ENCODE peak calls at places on chromosomes 16 and 17, in eight cellular contexts. One of them, this sample, is unnamed.

GRCh38 chr16:4538067-4538385 is 547 bp downstream of the CDIP1 start:
- DNase-seq in heart left ventricle: no peak
- DNase-seq in neural progenitor cell: no peak
- DNase-seq in CD4-positive, alpha-beta memory T cell: no peak
- DNase-seq in uterus: no peak
- DNase-seq in PC-3: no peak
- DNase-seq in endothelial cell of umbilical vein: peak; percentile 30
- DNase-seq in MG63: peak; percentile 23
- DNase-seq in this sample: no peak

GRCh38 chr17:79977161-79977631 is 58.5 kb downstream of the TBC1D16 start:
- DNase-seq in CD4-positive, alpha-beta memory T cell: no peak
- DNase-seq in heart left ventricle: no peak
- DNase-seq in PC-3: no peak
- DNase-seq in uterus: no peak
- DNase-seq in neural progenitor cell: no peak
- DNase-seq in endothelial cell of umbilical vein: no peak
- DNase-seq in MG63: no peak
- DNase-seq in this sample: no peak

GRCh38 chr17:83200231-83200699 is 120.9 kb downstream of the METRNL start:
- DNase-seq in PC-3: peak; percentile 52
- DNase-seq in neural progenitor cell: no peak
- DNase-seq in CD4-positive, alpha-beta memory T cell: peak; percentile 45
- DNase-seq in endothelial cell of umbilical vein: no peak
- DNase-seq in MG63: peak; percentile 37
- DNase-seq in heart left ventricle: peak; percentile 86
- DNase-seq in uterus: peak; percentile 36
- DNase-seq in this sample: peak; percentile 92

GRCh38 chr17:52287611-52288010 is 129.1 kb upstream of the CA10 start:
- DNase-seq in neural progenitor cell: no peak
- DNase-seq in PC-3: no peak
- DNase-seq in CD4-positive, alpha-beta memory T cell: no peak
- DNase-seq in MG63: no peak
- DNase-seq in uterus: no peak
- DNase-seq in endothelial cell of umbilical vein: no peak
- DNase-seq in heart left ventricle: no peak
- DNase-seq in this sample: no peak

GRCh38 chr16:13014516-13014915 is 113.1 kb downstream of the SHISA9 start:
- DNase-seq in PC-3: no peak
- DNase-seq in heart left ventricle: no peak
- DNase-seq in MG63: no peak
- DNase-seq in uterus: no peak
- DNase-seq in endothelial cell of umbilical vein: no peak
- DNase-seq in CD4-positive, alpha-beta memory T cell: no peak
- DNase-seq in neural progenitor cell: peak; percentile 62
- DNase-seq in this sample: no peak

GRCh38 chr16:23160082-23160481 is 10.8 kb upstream of the USP31 start:
- DNase-seq in CD4-positive, alpha-beta memory T cell: no peak
- DNase-seq in MG63: no peak
- DNase-seq in neural progenitor cell: no peak
- DNase-seq in endothelial cell of umbilical vein: no peak
- DNase-seq in PC-3: no peak
- DNase-seq in heart left ventricle: no peak
- DNase-seq in uterus: no peak
- DNase-seq in this sample: no peak

GRCh38 chr16:85767569-85767968 is 16.7 kb upstream of the C16orf74 start:
- DNase-seq in CD4-positive, alpha-beta memory T cell: no peak
- DNase-seq in heart left ventricle: no peak
- DNase-seq in PC-3: peak; percentile 81
- DNase-seq in uterus: no peak
- DNase-seq in neural progenitor cell: no peak
- DNase-seq in endothelial cell of umbilical vein: peak; percentile 60
- DNase-seq in MG63: peak; percentile 80
- DNase-seq in this sample: peak; percentile 82

GRCh38 chr17:63537991-63538692 is 12.1 kb upstream of the DCAF7 start:
- DNase-seq in neural progenitor cell: peak; percentile 9
- DNase-seq in uterus: no peak
- DNase-seq in CD4-positive, alpha-beta memory T cell: no peak
- DNase-seq in MG63: no peak
- DNase-seq in endothelial cell of umbilical vein: no peak
- DNase-seq in heart left ventricle: no peak
- DNase-seq in PC-3: no peak
- DNase-seq in this sample: no peak

GRCh38 chr17:32998111-32998892 is 6.7 kb downstream of the SPACA3 start:
- DNase-seq in uterus: peak; percentile 82
- DNase-seq in heart left ventricle: peak; percentile 82
- DNase-seq in CD4-positive, alpha-beta memory T cell: peak; percentile 43
- DNase-seq in neural progenitor cell: peak; percentile 85
- DNase-seq in PC-3: peak; percentile 76
- DNase-seq in endothelial cell of umbilical vein: peak; percentile 67
- DNase-seq in MG63: peak; percentile 59
- DNase-seq in this sample: peak; percentile 66

GRCh38 chr17:78899361-78900260 is 3.4 kb downstream of the CEP295NL start:
- DNase-seq in heart left ventricle: peak; percentile 84
- DNase-seq in uterus: no peak
- DNase-seq in PC-3: no peak
- DNase-seq in CD4-positive, alpha-beta memory T cell: no peak
- DNase-seq in MG63: peak; percentile 49
- DNase-seq in neural progenitor cell: peak; percentile 50
- DNase-seq in endothelial cell of umbilical vein: no peak
- DNase-seq in this sample: no peak

GRCh38 chr17:40021471-40021961 is 6.3 kb downstream of the CSF3 start:
- DNase-seq in endothelial cell of umbilical vein: peak; percentile 80
- DNase-seq in PC-3: peak; percentile 93
- DNase-seq in neural progenitor cell: no peak
- DNase-seq in heart left ventricle: no peak
- DNase-seq in uterus: peak; percentile 59
- DNase-seq in MG63: peak; percentile 76
- DNase-seq in CD4-positive, alpha-beta memory T cell: no peak
- DNase-seq in this sample: no peak

GRCh38 chr17:1058423-1059130 is 61.6 kb downstream of the TIMM22 start:
- DNase-seq in heart left ventricle: peak; percentile 73
- DNase-seq in endothelial cell of umbilical vein: peak; percentile 65
- DNase-seq in neural progenitor cell: peak; percentile 29
- DNase-seq in PC-3: peak; percentile 79
- DNase-seq in CD4-positive, alpha-beta memory T cell: peak; percentile 16
- DNase-seq in uterus: no peak
- DNase-seq in MG63: peak; percentile 42
- DNase-seq in this sample: peak; percentile 27

GRCh38 chr16:69190046-69190588 is 3.2 kb downstream of the SNTB2 start:
- DNase-seq in neural progenitor cell: no peak
- DNase-seq in MG63: no peak
- DNase-seq in CD4-positive, alpha-beta memory T cell: no peak
- DNase-seq in heart left ventricle: no peak
- DNase-seq in endothelial cell of umbilical vein: no peak
- DNase-seq in PC-3: peak; percentile 36
- DNase-seq in uterus: no peak
- DNase-seq in this sample: no peak

GRCh38 chr17:20191066-20191465 is 181.9 kb downstream of the SPECC1 start:
- DNase-seq in endothelial cell of umbilical vein: no peak
- DNase-seq in PC-3: peak; percentile 96
- DNase-seq in uterus: no peak
- DNase-seq in MG63: peak; percentile 23
- DNase-seq in neural progenitor cell: no peak
- DNase-seq in heart left ventricle: no peak
- DNase-seq in CD4-positive, alpha-beta memory T cell: no peak
- DNase-seq in this sample: peak; percentile 68

GRCh38 chr16:88628512-88628974 is 9.8 kb upstream of the IL17C start:
- DNase-seq in heart left ventricle: peak; percentile 86
- DNase-seq in PC-3: peak; percentile 9
- DNase-seq in CD4-positive, alpha-beta memory T cell: no peak
- DNase-seq in MG63: no peak
- DNase-seq in uterus: no peak
- DNase-seq in endothelial cell of umbilical vein: peak; percentile 14
- DNase-seq in neural progenitor cell: peak; percentile 72
- DNase-seq in this sample: no peak
- H3K36me3 ChIP-seq in heart left ventricle: peaks cover 82% of the 10 kb centered on the region
- H3K36me3 ChIP-seq in PC-3: no peaks in the 10 kb centered on the region
- H3K36me3 ChIP-seq in CD4-positive, alpha-beta memory T cell: peaks cover 28% of the 10 kb centered on the region
- H3K36me3 ChIP-seq in MG63: no peaks in the 10 kb centered on the region
- H3K36me3 ChIP-seq in uterus: no peaks in the 10 kb centered on the region
- H3K36me3 ChIP-seq in endothelial cell of umbilical vein: peaks cover 9% of the 10 kb centered on the region
- H3K36me3 ChIP-seq in neural progenitor cell: no peaks in the 10 kb centered on the region
- H3K36me3 ChIP-seq in this sample: peaks cover 66% of the 10 kb centered on the region

DNA sequence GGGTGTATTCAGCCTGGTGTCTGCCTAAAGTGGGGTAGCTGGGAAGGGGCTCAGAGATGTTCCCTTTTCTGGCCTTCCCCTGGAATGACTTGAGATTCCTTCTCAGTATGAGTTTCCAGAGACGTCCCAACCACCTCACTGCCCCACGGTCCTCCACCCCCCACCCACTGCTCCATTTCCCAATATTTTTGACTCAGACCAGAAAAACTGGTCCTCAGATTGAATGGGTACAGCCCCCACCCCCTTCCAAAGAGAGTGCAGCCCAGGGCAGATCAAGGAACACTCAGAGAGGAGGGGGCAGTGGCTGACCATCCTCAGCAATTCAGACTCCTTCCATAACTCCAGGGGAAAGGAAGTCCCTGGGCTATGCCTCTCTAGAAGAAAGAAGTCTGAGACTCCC is 3.2 kb downstream of the ACLY start:
- DNase-seq in PC-3: no peak
- DNase-seq in endothelial cell of umbilical vein: no peak
- DNase-seq in CD4-positive, alpha-beta memory T cell: no peak
- DNase-seq in uterus: no peak
- DNase-seq in neural progenitor cell: no peak
- DNase-seq in MG63: no peak
- DNase-seq in heart left ventricle: no peak
- DNase-seq in this sample: no peak
- H3K36me3 ChIP-seq in PC-3: peaks cover 11% of the 10 kb centered on the region
- H3K36me3 ChIP-seq in endothelial cell of umbilical vein: peaks cover 22% of the 10 kb centered on the region
- H3K36me3 ChIP-seq in CD4-positive, alpha-beta memory T cell: peaks cover 33% of the 10 kb centered on the region
- H3K36me3 ChIP-seq in uterus: no peaks in the 10 kb centered on the region
- H3K36me3 ChIP-seq in neural progenitor cell: no peaks in the 10 kb centered on the region
- H3K36me3 ChIP-seq in MG63: peaks cover 78% of the 10 kb centered on the region
- H3K36me3 ChIP-seq in heart left ventricle: peaks cover 30% of the 10 kb centered on the region
- H3K36me3 ChIP-seq in this sample: peaks cover 34% of the 10 kb centered on the region

GRCh38 chr16:88649924-88650748 is 717 bp downstream of the CYBA start:
- DNase-seq in heart left ventricle: peak; percentile 66
- DNase-seq in neural progenitor cell: peak; percentile 71
- DNase-seq in endothelial cell of umbilical vein: no peak
- DNase-seq in MG63: no peak
- DNase-seq in uterus: no peak
- DNase-seq in PC-3: no peak
- DNase-seq in CD4-positive, alpha-beta memory T cell: peak; percentile 42
- DNase-seq in this sample: no peak

GRCh38 chr16:88649195-88649923 is 1.5 kb downstream of the CYBA start:
- DNase-seq in endothelial cell of umbilical vein: no peak
- DNase-seq in heart left ventricle: no peak
- DNase-seq in MG63: no peak
- DNase-seq in uterus: no peak
- DNase-seq in PC-3: no peak
- DNase-seq in neural progenitor cell: no peak
- DNase-seq in CD4-positive, alpha-beta memory T cell: no peak
- DNase-seq in this sample: no peak

GRCh38 chr16:88651276-88651988 is 579 bp upstream of the CYBA start:
- DNase-seq in endothelial cell of umbilical vein: no peak
- DNase-seq in CD4-positive, alpha-beta memory T cell: peak; percentile 71
- DNase-seq in uterus: no peak
- DNase-seq in heart left ventricle: peak; percentile 55
- DNase-seq in PC-3: no peak
- DNase-seq in neural progenitor cell: peak; percentile 47
- DNase-seq in MG63: no peak
- DNase-seq in this sample: peak; percentile 56

GRCh38 chr16:88651989-88652762 is 1.3 kb upstream of the CYBA start:
- DNase-seq in MG63: no peak
- DNase-seq in PC-3: no peak
- DNase-seq in neural progenitor cell: no peak
- DNase-seq in heart left ventricle: no peak
- DNase-seq in endothelial cell of umbilical vein: no peak
- DNase-seq in CD4-positive, alpha-beta memory T cell: no peak
- DNase-seq in uterus: no peak
- DNase-seq in this sample: no peak

DNA sequence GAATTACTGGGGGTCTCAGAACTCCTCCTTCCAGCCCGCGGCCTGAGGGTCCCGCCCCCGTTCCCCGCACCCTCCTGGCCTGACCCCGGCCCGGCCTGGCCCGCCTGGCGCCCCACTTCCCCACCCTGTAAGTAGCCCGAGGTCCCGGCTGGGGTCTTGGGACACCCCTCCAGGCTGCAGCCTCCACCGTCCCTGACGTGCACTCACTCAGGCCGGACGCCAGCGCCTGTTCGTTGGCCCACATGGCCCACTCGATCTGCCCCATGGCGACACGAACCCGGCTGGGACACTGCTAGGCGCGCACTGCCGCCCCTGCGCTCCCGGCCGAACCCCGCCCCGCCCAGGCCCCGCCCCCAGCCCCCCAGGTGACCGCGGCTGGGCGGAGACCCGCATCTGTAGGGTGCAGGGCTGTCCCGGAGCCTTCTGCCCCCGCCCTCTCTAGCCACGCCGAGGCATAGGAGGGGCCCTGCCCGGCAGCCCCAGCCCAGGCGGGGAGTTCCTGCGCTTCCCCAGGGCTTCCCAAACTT is at the start of gene CYBA:
- DNase-seq in heart left ventricle: peak; percentile 85
- DNase-seq in MG63: peak; percentile 43
- DNase-seq in uterus: no peak
- DNase-seq in endothelial cell of umbilical vein: peak; percentile 20
- DNase-seq in neural progenitor cell: peak; percentile 72
- DNase-seq in CD4-positive, alpha-beta memory T cell: peak; percentile 81
- DNase-seq in PC-3: no peak
- DNase-seq in this sample: peak; percentile 62
- H3K36me3 ChIP-seq in heart left ventricle: peaks cover 25% of the 10 kb centered on the region
- H3K36me3 ChIP-seq in MG63: no peaks in the 10 kb centered on the region
- H3K36me3 ChIP-seq in uterus: no peaks in the 10 kb centered on the region
- H3K36me3 ChIP-seq in endothelial cell of umbilical vein: peaks cover under 1% of the 10 kb centered on the region
- H3K36me3 ChIP-seq in neural progenitor cell: no peaks in the 10 kb centered on the region
- H3K36me3 ChIP-seq in CD4-positive, alpha-beta memory T cell: peaks cover 4% of the 10 kb centered on the region
- H3K36me3 ChIP-seq in PC-3: no peaks in the 10 kb centered on the region
- H3K36me3 ChIP-seq in this sample: peaks cover 42% of the 10 kb centered on the region

GRCh38 chr16:31499928-31500327 is 8.3 kb downstream of the RUSF1 start:
- DNase-seq in uterus: no peak
- DNase-seq in heart left ventricle: no peak
- DNase-seq in CD4-positive, alpha-beta memory T cell: no peak
- DNase-seq in PC-3: no peak
- DNase-seq in endothelial cell of umbilical vein: no peak
- DNase-seq in neural progenitor cell: no peak
- DNase-seq in MG63: no peak
- DNase-seq in this sample: no peak

GRCh38 chr16:31496670-31497069 is 11.5 kb downstream of the RUSF1 start:
- DNase-seq in endothelial cell of umbilical vein: no peak
- DNase-seq in CD4-positive, alpha-beta memory T cell: no peak
- DNase-seq in MG63: no peak
- DNase-seq in neural progenitor cell: no peak
- DNase-seq in heart left ventricle: no peak
- DNase-seq in uterus: no peak
- DNase-seq in PC-3: no peak
- DNase-seq in this sample: no peak

GRCh38 chr16:31501966-31502348 is 6.2 kb downstream of the RUSF1 start:
- DNase-seq in MG63: no peak
- DNase-seq in neural progenitor cell: no peak
- DNase-seq in heart left ventricle: no peak
- DNase-seq in CD4-positive, alpha-beta memory T cell: no peak
- DNase-seq in endothelial cell of umbilical vein: no peak
- DNase-seq in uterus: no peak
- DNase-seq in PC-3: no peak
- DNase-seq in this sample: no peak

GRCh38 chr16:31501226-31501965 is 6.8 kb downstream of the RUSF1 start:
- DNase-seq in endothelial cell of umbilical vein: no peak
- DNase-seq in neural progenitor cell: no peak
- DNase-seq in CD4-positive, alpha-beta memory T cell: no peak
- DNase-seq in uterus: no peak
- DNase-seq in PC-3: no peak
- DNase-seq in MG63: no peak
- DNase-seq in heart left ventricle: no peak
- DNase-seq in this sample: no peak

GRCh38 chr16:31498493-31498892 is 9.7 kb downstream of the RUSF1 start:
- DNase-seq in MG63: no peak
- DNase-seq in endothelial cell of umbilical vein: no peak
- DNase-seq in heart left ventricle: no peak
- DNase-seq in PC-3: no peak
- DNase-seq in neural progenitor cell: no peak
- DNase-seq in CD4-positive, alpha-beta memory T cell: no peak
- DNase-seq in uterus: no peak
- DNase-seq in this sample: no peak
- H3K36me3 ChIP-seq in MG63: peaks cover 27% of the 10 kb centered on the region
- H3K36me3 ChIP-seq in endothelial cell of umbilical vein: peaks cover 2% of the 10 kb centered on the region
- H3K36me3 ChIP-seq in heart left ventricle: peaks cover 71% of the 10 kb centered on the region
- H3K36me3 ChIP-seq in PC-3: no peaks in the 10 kb centered on the region
- H3K36me3 ChIP-seq in neural progenitor cell: no peaks in the 10 kb centered on the region
- H3K36me3 ChIP-seq in CD4-positive, alpha-beta memory T cell: peaks cover 23% of the 10 kb centered on the region
- H3K36me3 ChIP-seq in uterus: no peaks in the 10 kb centered on the region
- H3K36me3 ChIP-seq in this sample: peaks cover 26% of the 10 kb centered on the region